ENCODE peak calls at places on chromosomes 6 and 20, in eight cellular contexts. X is left lung, R is fibroblast of lung, N is pancreas, M is dorsolateral prefrontal cortex, I is coronary artery, Z is testis, W is suprapubic skin. Y is an unnamed sample.

GRCh38 chr6:110881929-110882629 is 7.5 kb downstream of the AMD1 start:
- DNase-seq in I (no peak), R (peak), W (no peak), N (no peak), Z (no peak), M (no peak), X (no peak), Y (no peak)

GRCh38 chr6:164216368-164216767 is 801.9 kb downstream of the QKI start:
- DNase-seq in W (no peak), N (no peak), X (no peak), M (no peak), R (no peak), Z (no peak), I (no peak), Y (no peak)

GRCh38 chr6:142474446-142475289 is 172.9 kb downstream of the ADGRG6 start:
- DNase-seq in X (no peak), Z (peak), N (no peak), R (peak), W (no peak), I (no peak), M (peak), Y (peak)

GRCh38 chr6:165662041-165662491 is 975 bp downstream of the PDE10A start:
- DNase-seq in I (no peak), M (no peak), N (no peak), X (peak), W (no peak), Z (no peak), R (no peak), Y (no peak)

GRCh38 chr6:16747232-16748027 is 13.8 kb downstream of the ATXN1 start:
- DNase-seq in X (no peak), Z (no peak), M (no peak), I (no peak), N (no peak), W (no peak), R (peak), Y (no peak)

GRCh38 chr6:106334646-106335448 is 9.3 kb upstream of the ATG5 start:
- DNase-seq in M (no peak), N (peak), I (no peak), Z (peak), X (peak), R (peak), W (no peak), Y (peak)

GRCh38 chr20:60255426-60255825 is 297.2 kb downstream of the CDH26 start:
- DNase-seq in N (no peak), M (no peak), I (no peak), Z (no peak), W (no peak), R (no peak), X (no peak), Y (no peak)

GRCh38 chr20:34300809-34301586 is 2.2 kb downstream of the AHCY start:
- DNase-seq in Z (no peak), N (no peak), I (no peak), M (no peak), W (no peak), X (no peak), R (no peak), Y (no peak)

GRCh38 chr6:24382220-24382540 is 20.6 kb upstream of the MRS2 start:
- DNase-seq in N (no peak), M (no peak), R (no peak), W (no peak), Z (no peak), I (no peak), X (no peak), Y (no peak)

GRCh38 chr20:61185841-61186601 is 66.0 kb upstream of the CDH4 start:
- DNase-seq in X (no peak), I (no peak), W (no peak), N (no peak), R (peak), Z (no peak), M (no peak), Y (no peak)

GRCh38 chr20:24783631-24784492 is 165.2 kb upstream of the CST7 start:
- DNase-seq in R (no peak), W (no peak), I (no peak), X (no peak), Z (peak), N (no peak), M (no peak), Y (no peak)

GRCh38 chr6:104218132-104218531 is 641.6 kb downstream of the HACE1 start:
- DNase-seq in M (no peak), I (no peak), R (no peak), N (no peak), X (no peak), W (no peak), Z (no peak), Y (no peak)

GRCh38 chr6:5701086-5701661 is 305.6 kb downstream of the NRN1 start:
- DNase-seq in M (no peak), Z (no peak), I (no peak), W (no peak), N (no peak), R (no peak), X (no peak), Y (no peak)

GRCh38 chr20:35893942-35894341 is 60.4 kb downstream of the SCAND1 start:
- DNase-seq in R (no peak), N (no peak), X (no peak), W (no peak), I (no peak), Z (no peak), M (no peak), Y (no peak)

GRCh38 chr6:169960531-169960890 is 209.1 kb downstream of the ERMARD start:
- DNase-seq in R (no peak), W (peak), Z (no peak), N (no peak), M (no peak), I (peak), X (peak), Y (no peak)

GRCh38 chr20:22951966-22952365 is 83.1 kb upstream of the SSTR4 start:
- DNase-seq in Z (no peak), M (no peak), I (no peak), X (no peak), R (no peak), N (no peak), W (no peak), Y (no peak)

GRCh38 chr20:39010496-39010895 is 48.4 kb downstream of the DHX35 start:
- DNase-seq in W (no peak), M (no peak), R (no peak), N (no peak), I (no peak), Z (no peak), X (no peak), Y (no peak)

GRCh38 chr6:116450769-116451740 is 10.1 kb upstream of the CALHM6 start:
- DNase-seq in W (no peak), N (peak), I (no peak), M (no peak), R (no peak), X (peak), Z (no peak), Y (no peak)

GRCh38 chr6:6661684-6662083 is 73.2 kb downstream of the LY86 start:
- DNase-seq in R (peak), W (no peak), X (no peak), N (peak), I (no peak), Z (peak), M (no peak), Y (no peak)

GRCh38 chr6:145006914-145007313 is 721.8 kb downstream of the UTRN start:
- DNase-seq in Z (no peak), R (no peak), X (no peak), M (no peak), W (no peak), N (no peak), I (no peak), Y (no peak)

GRCh38 chr6:110325197-110325596 is 33.0 kb downstream of the METTL24 start:
- DNase-seq in R (peak), W (no peak), N (peak), Z (no peak), I (no peak), M (no peak), X (no peak), Y (peak)

GRCh38 chr6:161230339-161230738 is 43.5 kb downstream of the AGPAT4 start:
- DNase-seq in M (no peak), I (no peak), R (no peak), X (no peak), N (no peak), Z (no peak), W (no peak), Y (no peak)

GRCh38 chr6:89243331-89243629 is 26.1 kb upstream of the GABRR1 start:
- DNase-seq in X (no peak), I (no peak), M (no peak), R (no peak), Z (no peak), W (no peak), N (no peak), Y (no peak)

GRCh38 chr20:23668477-23668951 is 20.3 kb downstream of the CST4 start:
- DNase-seq in W (no peak), X (no peak), I (no peak), Z (peak), M (no peak), N (peak), R (peak), Y (peak)

GRCh38 chr6:116101790-116102189 is 1.1 kb downstream of the NT5DC1 start:
- DNase-seq in R (no peak), W (no peak), N (no peak), I (no peak), M (no peak), Z (no peak), X (no peak), Y (no peak)

GRCh38 chr6:113094781-113095180 is 747.7 kb downstream of the RFPL4B start:
- DNase-seq in R (peak), X (no peak), N (no peak), I (no peak), W (no peak), Z (no peak), M (no peak), Y (no peak)

GRCh38 chr6:127146935-127147334 is 28.5 kb downstream of the RSPO3 start:
- DNase-seq in X (no peak), I (no peak), Z (no peak), R (peak), N (peak), W (no peak), M (no peak), Y (no peak)

GRCh38 chr6:106448000-106448426 is 87.5 kb downstream of the CRYBG1 start:
- DNase-seq in R (no peak), I (no peak), Z (peak), N (peak), W (no peak), X (peak), M (no peak), Y (no peak)

GRCh38 chr6:17850281-17850680 is 137.2 kb downstream of the KIF13A start:
- DNase-seq in X (no peak), W (no peak), N (no peak), I (no peak), R (no peak), M (no peak), Z (no peak), Y (no peak)

GRCh38 chr6:106973841-106974336 is 640 bp downstream of the CD24 start:
- DNase-seq in Z (no peak), I (no peak), M (no peak), N (peak), W (no peak), R (no peak), X (peak), Y (peak)

GRCh38 chr6:109824105-109824504 is 133.0 kb downstream of the FIG4 start:
- DNase-seq in M (no peak), W (no peak), X (no peak), R (no peak), N (no peak), Z (no peak), I (no peak), Y (no peak)

GRCh38 chr6:42448906-42449659 is 2.6 kb downstream of the TRERF1 start:
- DNase-seq in N (no peak), R (peak), I (no peak), M (no peak), Z (no peak), X (no peak), W (no peak), Y (no peak)

GRCh38 chr20:10433623-10434466 is at the start of gene MKKS:
- DNase-seq in I (peak), M (peak), R (peak), Z (peak), N (peak), W (peak), X (peak), Y (peak)
- TF ChIP-seq CTCF in I (no peak), M (no peak), R (no peak), Z (no peak), N (no peak), W (no peak), X (no peak), Y (no peak)

GRCh38 chr20:16535281-16535680 is 38.0 kb downstream of the KIF16B start:
- DNase-seq in N (no peak), W (no peak), R (no peak), X (no peak), I (no peak), Z (no peak), M (no peak), Y (no peak)

GRCh38 chr20:16537025-16537665 is 36.1 kb downstream of the KIF16B start:
- DNase-seq in N (no peak), Z (no peak), M (no peak), R (no peak), X (no peak), W (no peak), I (no peak), Y (no peak)

GRCh38 chr20:16530201-16530681 is 43.0 kb downstream of the KIF16B start:
- DNase-seq in N (no peak), X (no peak), M (no peak), W (no peak), I (no peak), Z (no peak), R (peak), Y (no peak)

GRCh38 chr20:16531485-16531884 is 41.8 kb downstream of the KIF16B start:
- DNase-seq in Z (no peak), R (no peak), M (no peak), X (no peak), W (no peak), I (no peak), N (no peak), Y (no peak)

GRCh38 chr20:16533493-16533892 is 39.8 kb downstream of the KIF16B start:
- DNase-seq in N (no peak), R (peak), I (no peak), M (no peak), X (no peak), W (no peak), Z (no peak), Y (no peak)
- H3K4me3 ChIP-seq in N (no peak), R (no peak), I (no peak), M (no peak), X (no peak), W (no peak), Z (no peak), Y (no peak)

GRCh38 chr20:40287683-40288082 is 401.4 kb downstream of the MAFB start:
- DNase-seq in I (no peak), N (no peak), Z (no peak), M (no peak), X (no peak), R (no peak), W (no peak), Y (no peak)
- H3K27ac ChIP-seq in I (no peak), N (no peak), Z (no peak), M (no peak), X (no peak), R (no peak), W (peak), Y (peak)

DNA sequence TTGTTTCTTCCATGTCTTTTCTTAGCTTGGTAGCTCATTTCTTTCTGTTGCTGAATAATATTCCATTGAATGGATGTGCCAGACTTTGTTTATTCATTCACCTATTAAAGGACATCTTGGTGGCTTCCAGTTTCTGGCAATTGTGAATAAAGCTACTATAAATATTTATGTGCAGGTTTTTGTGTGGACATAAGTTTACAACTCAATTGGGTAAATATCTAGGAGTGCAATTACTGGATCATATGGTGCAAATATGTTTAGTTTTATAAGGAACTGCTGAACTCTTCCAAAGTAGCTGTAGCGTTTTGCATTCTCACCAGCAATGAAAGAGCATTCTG is 16.8 kb upstream of the SDCBP2 start:
- DNase-seq in Z (no peak), N (no peak), W (no peak), R (no peak), M (no peak), X (no peak), I (no peak), Y (no peak)
- TF ChIP-seq CTCF in Z (no peak), N (no peak), W (no peak), R (no peak), M (no peak), X (no peak), I (no peak), Y (no peak)

GRCh38 chr20:63976980-63977391 is 2.5 kb downstream of the SAMD10 start:
- DNase-seq in I (no peak), W (no peak), X (peak), Z (no peak), R (no peak), N (peak), M (no peak), Y (no peak)

GRCh38 chr20:63979549-63980316 is at the start of gene SAMD10:
- DNase-seq in I (peak), M (no peak), Z (peak), R (no peak), N (no peak), X (peak), W (no peak), Y (no peak)

GRCh38 chr20:63978319-63979220 is 872 bp downstream of the SAMD10 start:
- DNase-seq in Z (peak), N (peak), X (peak), M (no peak), W (no peak), I (peak), R (no peak), Y (peak)

GRCh38 chr20:63979221-63979548 is 257 bp downstream of the SAMD10 start:
- DNase-seq in Z (no peak), R (no peak), M (no peak), W (no peak), I (no peak), N (no peak), X (peak), Y (no peak)

DNA sequence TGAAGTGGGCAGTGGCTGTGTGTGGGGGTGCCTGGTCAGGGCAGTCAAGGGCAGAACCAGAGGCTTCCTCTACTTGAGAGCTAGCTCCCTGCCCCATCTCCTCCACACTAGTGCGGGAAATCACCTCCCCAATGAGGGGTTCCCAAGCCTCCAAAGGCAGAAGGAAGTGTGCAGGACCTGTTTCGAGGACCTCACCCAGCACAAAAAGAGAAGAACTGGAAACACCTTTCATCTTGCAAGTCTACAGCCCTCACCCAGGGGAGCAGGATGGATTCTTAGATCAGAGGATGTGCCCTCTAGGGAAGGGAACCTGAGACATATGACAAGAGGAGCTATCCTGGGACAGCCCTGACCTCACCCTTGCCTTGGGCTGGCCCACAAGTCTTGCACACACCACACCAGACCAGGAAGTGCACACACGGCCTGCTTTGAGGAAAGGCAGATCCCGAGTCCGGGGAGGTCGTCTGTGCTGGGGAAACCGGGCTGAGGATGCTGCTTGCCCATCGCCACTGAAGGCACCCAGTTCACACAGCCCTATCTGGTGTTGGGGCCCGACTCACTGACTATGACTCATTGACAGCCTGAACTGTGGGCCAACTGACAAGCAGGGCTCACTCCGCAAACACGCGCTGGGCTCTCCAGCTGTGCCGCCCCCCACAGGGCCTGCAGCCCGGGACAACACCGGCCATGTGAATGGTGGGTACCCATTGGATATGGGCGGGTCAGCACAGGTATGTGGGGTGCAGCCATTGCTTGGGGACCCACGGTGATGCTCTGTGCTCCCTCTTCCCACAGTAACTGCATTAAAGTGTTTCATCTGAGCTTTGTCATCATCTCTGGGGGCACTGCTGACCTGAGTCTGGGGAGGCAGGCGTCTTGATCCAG is 1.8 kb downstream of the SAMD10 start:
- DNase-seq in W (no peak), I (no peak), N (peak), M (no peak), R (peak), X (peak), Z (no peak), Y (no peak)
- H3K4me3 ChIP-seq in W (no peak), I (no peak), N (no peak), M (no peak), R (no peak), X (no peak), Z (no peak), Y (no peak)

GRCh38 chr6:14664112-14664592 is 546.6 kb downstream of the CD83 start:
- DNase-seq in X (no peak), Z (no peak), M (no peak), W (no peak), I (no peak), R (no peak), N (no peak), Y (no peak)
- H3K27ac ChIP-seq in X (no peak), Z (no peak), M (no peak), W (no peak), I (no peak), R (no peak), N (no peak), Y (no peak)

GRCh38 chr6:68572525-68572924 is 62.6 kb upstream of the ADGRB3 start:
- DNase-seq in I (no peak), W (no peak), M (no peak), X (no peak), R (peak), N (no peak), Z (peak), Y (no peak)
- TF ChIP-seq CTCF in I (no peak), W (no peak), M (peak), X (no peak), R (peak), N (peak), Z (no peak), Y (no peak)

GRCh38 chr6:157574851-157575424 is 193.9 kb downstream of the ZDHHC14 start:
- DNase-seq in R (no peak), W (no peak), I (no peak), M (no peak), Z (no peak), X (no peak), N (no peak), Y (no peak)
- H3K4me3 ChIP-seq in R (no peak), W (no peak), I (no peak), M (no peak), Z (no peak), X (no peak), N (no peak), Y (no peak)

GRCh38 chr6:26296556-26296856 is 68.5 kb upstream of the BTN3A2 start:
- DNase-seq in X (no peak), W (no peak), R (no peak), M (no peak), Z (no peak), N (no peak), I (no peak), Y (no peak)

GRCh38 chr6:26299286-26300042 is 65.5 kb upstream of the BTN3A2 start:
- DNase-seq in N (no peak), Z (no peak), R (no peak), I (no peak), W (no peak), X (no peak), M (no peak), Y (no peak)

GRCh38 chr6:26295691-26296555 is 69.1 kb upstream of the BTN3A2 start:
- DNase-seq in X (no peak), M (no peak), R (peak), I (no peak), N (no peak), Z (no peak), W (no peak), Y (no peak)

GRCh38 chr6:26294276-26294675 is 70.7 kb upstream of the BTN3A2 start:
- DNase-seq in X (no peak), I (no peak), R (no peak), Z (no peak), M (no peak), W (no peak), N (no peak), Y (no peak)

GRCh38 chr6:26296857-26297648 is 67.9 kb upstream of the BTN3A2 start:
- DNase-seq in M (no peak), X (no peak), N (no peak), Z (no peak), R (peak), W (no peak), I (no peak), Y (no peak)
- H3K27ac ChIP-seq in M (no peak), X (no peak), N (no peak), Z (no peak), R (no peak), W (no peak), I (no peak), Y (no peak)

GRCh38 chr20:62403331-62403730 is 3.8 kb downstream of the CABLES2 start:
- DNase-seq in N (no peak), I (no peak), X (no peak), W (no peak), R (no peak), Z (no peak), M (no peak), Y (no peak)

GRCh38 chr20:62402456-62402855 is 4.6 kb downstream of the CABLES2 start:
- DNase-seq in Z (no peak), R (no peak), W (no peak), I (no peak), N (no peak), X (no peak), M (no peak), Y (no peak)

GRCh38 chr20:62400541-62400940 is 6.5 kb downstream of the CABLES2 start:
- DNase-seq in X (no peak), W (no peak), M (no peak), I (no peak), Z (no peak), N (no peak), R (no peak), Y (no peak)

GRCh38 chr20:62400021-62400420 is 7.1 kb downstream of the CABLES2 start:
- DNase-seq in X (no peak), M (no peak), R (no peak), W (no peak), N (no peak), I (no peak), Z (no peak), Y (no peak)

GRCh38 chr20:62401331-62401779 is 5.7 kb downstream of the CABLES2 start:
- DNase-seq in N (no peak), Z (no peak), R (no peak), X (no peak), W (no peak), M (no peak), I (no peak), Y (no peak)
- TF ChIP-seq CTCF in N (no peak), Z (no peak), R (no peak), X (no peak), W (no peak), M (no peak), I (no peak), Y (no peak)

Y was measured in prostate gland.